ENCODE peak calls at places on chromosomes 13 and 19, in seven cellular contexts. One of them, this sample, is unnamed.

GRCh38 chr13:60164490-60164889 is 762 bp upstream of the DIAPH3 start:
- DNase-seq in GOT3: no peak
- DNase-seq in anterior cingulate cortex: no peak
- DNase-seq in activated CD4-positive, alpha-beta T cell treated with anti-CD3 and anti-CD28 coated beads, Interleukin-2, amount 50 U/mL, for 48 hours: no peak
- DNase-seq in stimulated activated CD4-positive, alpha-beta T cell treated with anti-CD3 and anti-CD28 coated beads, TNF-alpha, amount 100 ng/mL, for 24 hours: no peak
- DNase-seq in GDM1: no peak
- DNase-seq in iPS DF 6.9: no peak
- DNase-seq in this sample: no peak

GRCh38 chr19:55096061-55096701 is 20.5 kb downstream of the EPS8L1 start:
- DNase-seq in GOT3: no peak
- DNase-seq in anterior cingulate cortex: no peak
- DNase-seq in activated CD4-positive, alpha-beta T cell treated with anti-CD3 and anti-CD28 coated beads, Interleukin-2, amount 50 U/mL, for 48 hours: no peak
- DNase-seq in stimulated activated CD4-positive, alpha-beta T cell treated with anti-CD3 and anti-CD28 coated beads, TNF-alpha, amount 100 ng/mL, for 24 hours: no peak
- DNase-seq in GDM1: no peak
- DNase-seq in iPS DF 6.9: no peak
- DNase-seq in this sample: no peak

GRCh38 chr19:40614595-40615411 is 13.6 kb downstream of the LTBP4 start:
- DNase-seq in GOT3: peak; percentile 83
- DNase-seq in anterior cingulate cortex: no peak
- DNase-seq in activated CD4-positive, alpha-beta T cell treated with anti-CD3 and anti-CD28 coated beads, Interleukin-2, amount 50 U/mL, for 48 hours: peak; percentile 100
- DNase-seq in stimulated activated CD4-positive, alpha-beta T cell treated with anti-CD3 and anti-CD28 coated beads, TNF-alpha, amount 100 ng/mL, for 24 hours: peak; percentile 96
- DNase-seq in GDM1: peak; percentile 48
- DNase-seq in iPS DF 6.9: no peak
- DNase-seq in this sample: peak; percentile 80

GRCh38 chr13:44918323-44919102 is 70.8 kb downstream of the NUFIP1 start:
- DNase-seq in GOT3: peak; percentile 86
- DNase-seq in anterior cingulate cortex: peak; percentile 77
- DNase-seq in activated CD4-positive, alpha-beta T cell treated with anti-CD3 and anti-CD28 coated beads, Interleukin-2, amount 50 U/mL, for 48 hours: peak; percentile 84
- DNase-seq in stimulated activated CD4-positive, alpha-beta T cell treated with anti-CD3 and anti-CD28 coated beads, TNF-alpha, amount 100 ng/mL, for 24 hours: peak; percentile 57
- DNase-seq in GDM1: peak; percentile 95
- DNase-seq in iPS DF 6.9: peak; percentile 79
- DNase-seq in this sample: peak; percentile 81

GRCh38 chr13:80665792-80666333 is 324.9 kb upstream of the SPRY2 start:
- DNase-seq in GOT3: no peak
- DNase-seq in anterior cingulate cortex: no peak
- DNase-seq in activated CD4-positive, alpha-beta T cell treated with anti-CD3 and anti-CD28 coated beads, Interleukin-2, amount 50 U/mL, for 48 hours: no peak
- DNase-seq in stimulated activated CD4-positive, alpha-beta T cell treated with anti-CD3 and anti-CD28 coated beads, TNF-alpha, amount 100 ng/mL, for 24 hours: no peak
- DNase-seq in GDM1: no peak
- DNase-seq in iPS DF 6.9: no peak
- DNase-seq in this sample: no peak

GRCh38 chr19:17766543-17767131 is 15.4 kb downstream of the FCHO1 start:
- DNase-seq in GOT3: no peak
- DNase-seq in anterior cingulate cortex: peak; percentile 57
- DNase-seq in activated CD4-positive, alpha-beta T cell treated with anti-CD3 and anti-CD28 coated beads, Interleukin-2, amount 50 U/mL, for 48 hours: peak; percentile 48
- DNase-seq in stimulated activated CD4-positive, alpha-beta T cell treated with anti-CD3 and anti-CD28 coated beads, TNF-alpha, amount 100 ng/mL, for 24 hours: no peak
- DNase-seq in GDM1: peak; percentile 64
- DNase-seq in iPS DF 6.9: peak; percentile 81
- DNase-seq in this sample: peak; percentile 81

GRCh38 chr13:107765724-107766436 is 449.5 kb downstream of the LIG4 start:
- DNase-seq in GOT3: no peak
- DNase-seq in anterior cingulate cortex: no peak
- DNase-seq in activated CD4-positive, alpha-beta T cell treated with anti-CD3 and anti-CD28 coated beads, Interleukin-2, amount 50 U/mL, for 48 hours: no peak
- DNase-seq in stimulated activated CD4-positive, alpha-beta T cell treated with anti-CD3 and anti-CD28 coated beads, TNF-alpha, amount 100 ng/mL, for 24 hours: no peak
- DNase-seq in GDM1: no peak
- DNase-seq in iPS DF 6.9: no peak
- DNase-seq in this sample: no peak

GRCh38 chr19:34171539-34171876 is 796 bp upstream of the LSM14A start:
- DNase-seq in GOT3: no peak
- DNase-seq in anterior cingulate cortex: no peak
- DNase-seq in activated CD4-positive, alpha-beta T cell treated with anti-CD3 and anti-CD28 coated beads, Interleukin-2, amount 50 U/mL, for 48 hours: peak; percentile 75
- DNase-seq in stimulated activated CD4-positive, alpha-beta T cell treated with anti-CD3 and anti-CD28 coated beads, TNF-alpha, amount 100 ng/mL, for 24 hours: peak; percentile 46
- DNase-seq in GDM1: no peak
- DNase-seq in iPS DF 6.9: no peak
- DNase-seq in this sample: no peak

GRCh38 chr13:105170438-105170837 is 1365.0 kb downstream of the EFNB2 start:
- DNase-seq in GOT3: no peak
- DNase-seq in anterior cingulate cortex: no peak
- DNase-seq in activated CD4-positive, alpha-beta T cell treated with anti-CD3 and anti-CD28 coated beads, Interleukin-2, amount 50 U/mL, for 48 hours: no peak
- DNase-seq in stimulated activated CD4-positive, alpha-beta T cell treated with anti-CD3 and anti-CD28 coated beads, TNF-alpha, amount 100 ng/mL, for 24 hours: no peak
- DNase-seq in GDM1: no peak
- DNase-seq in iPS DF 6.9: no peak
- DNase-seq in this sample: no peak

GRCh38 chr19:46731007-46731501 is 14.1 kb upstream of the PRKD2 start:
- DNase-seq in GOT3: no peak
- DNase-seq in anterior cingulate cortex: no peak
- DNase-seq in activated CD4-positive, alpha-beta T cell treated with anti-CD3 and anti-CD28 coated beads, Interleukin-2, amount 50 U/mL, for 48 hours: peak; percentile 21
- DNase-seq in stimulated activated CD4-positive, alpha-beta T cell treated with anti-CD3 and anti-CD28 coated beads, TNF-alpha, amount 100 ng/mL, for 24 hours: no peak
- DNase-seq in GDM1: peak; percentile 79
- DNase-seq in iPS DF 6.9: no peak
- DNase-seq in this sample: no peak

GRCh38 chr19:37997911-37998344 is 90.9 kb downstream of the SIPA1L3 start:
- DNase-seq in GOT3: no peak
- DNase-seq in anterior cingulate cortex: no peak
- DNase-seq in activated CD4-positive, alpha-beta T cell treated with anti-CD3 and anti-CD28 coated beads, Interleukin-2, amount 50 U/mL, for 48 hours: peak; percentile 22
- DNase-seq in stimulated activated CD4-positive, alpha-beta T cell treated with anti-CD3 and anti-CD28 coated beads, TNF-alpha, amount 100 ng/mL, for 24 hours: peak; percentile 19
- DNase-seq in GDM1: no peak
- DNase-seq in iPS DF 6.9: no peak
- DNase-seq in this sample: no peak

GRCh38 chr13:51380269-51380668 is 40.8 kb downstream of the SERPINE3 start:
- DNase-seq in GOT3: no peak
- DNase-seq in anterior cingulate cortex: no peak
- DNase-seq in activated CD4-positive, alpha-beta T cell treated with anti-CD3 and anti-CD28 coated beads, Interleukin-2, amount 50 U/mL, for 48 hours: no peak
- DNase-seq in stimulated activated CD4-positive, alpha-beta T cell treated with anti-CD3 and anti-CD28 coated beads, TNF-alpha, amount 100 ng/mL, for 24 hours: no peak
- DNase-seq in GDM1: no peak
- DNase-seq in iPS DF 6.9: no peak
- DNase-seq in this sample: no peak